ENCODE peak calls at places on chromosome 12, in five cellular contexts. W is HL-60, Y is fibroblast of pulmonary artery, X is body of pancreas, U is GM20000. T is an unnamed sample.

GRCh38 chr12:131044136-131044535 is 90.4 kb downstream of the ADGRD1 start:
- DNase-seq in W (no peak), X (no peak), Y (no peak), U (no peak), T (no peak)

GRCh38 chr12:18837025-18837424 is 99.1 kb downstream of the CAPZA3 start:
- DNase-seq in U (no peak), W (no peak), X (peak), Y (peak), T (peak)

GRCh38 chr12:93990832-93991748 is 157.3 kb upstream of the PLXNC1 start:
- DNase-seq in X (peak), W (no peak), U (no peak), Y (peak), T (peak)

GRCh38 chr12:105738036-105738435 is 400.7 kb downstream of the NUAK1 start:
- DNase-seq in W (no peak), Y (peak), X (no peak), U (no peak), T (peak)

GRCh38 chr12:131038961-131039360 is 85.3 kb downstream of the ADGRD1 start:
- DNase-seq in Y (no peak), X (no peak), W (no peak), U (no peak), T (no peak)

GRCh38 chr12:53234236-53234635 is 2.2 kb upstream of the RARG start:
- DNase-seq in Y (no peak), X (no peak), W (no peak), U (no peak), T (no peak)

GRCh38 chr12:79203103-79203502 is 338.5 kb downstream of the SYT1 start:
- DNase-seq in Y (no peak), W (no peak), X (no peak), U (no peak), T (no peak)

GRCh38 chr12:125467363-125467762 is 402.1 kb downstream of the AACS start:
- DNase-seq in Y (no peak), X (no peak), W (no peak), U (no peak), T (no peak)

GRCh38 chr12:120618954-120619615 is 21.3 kb upstream of the CABP1 start:
- DNase-seq in X (no peak), W (no peak), U (no peak), Y (no peak), T (no peak)

GRCh38 chr12:94595152-94595551 is 55.2 kb downstream of the TMCC3 start:
- DNase-seq in W (no peak), U (no peak), Y (no peak), X (no peak), T (no peak)

GRCh38 chr12:117718559-117718958 is 250.2 kb downstream of the KSR2 start:
- DNase-seq in U (no peak), W (no peak), X (no peak), Y (no peak), T (no peak)

GRCh38 chr12:46523863-46524770 is 151.5 kb upstream of the SLC38A2 start:
- DNase-seq in U (no peak), X (no peak), Y (peak), W (no peak), T (peak)

GRCh38 chr12:70260610-70261009 is 17.4 kb downstream of the CNOT2 start:
- DNase-seq in X (no peak), Y (no peak), W (no peak), U (peak), T (no peak)

GRCh38 chr12:108107293-108107692 is 21.8 kb upstream of the WSCD2 start:
- DNase-seq in X (no peak), U (no peak), Y (no peak), W (no peak), T (no peak)

GRCh38 chr12:48084066-48084465 is 21.8 kb downstream of the SENP1 start:
- DNase-seq in U (no peak), W (no peak), X (no peak), Y (peak), T (peak)

GRCh38 chr12:41034686-41035085 is 153.4 kb upstream of the PDZRN4 start:
- DNase-seq in X (no peak), Y (no peak), W (no peak), U (no peak), T (no peak)

GRCh38 chr12:130480887-130481286 is 143.2 kb downstream of the PIWIL1 start:
- DNase-seq in W (no peak), Y (no peak), U (no peak), X (no peak), T (no peak)

GRCh38 chr12:90216815-90217214 is 508.2 kb upstream of the ATP2B1 start:
- DNase-seq in W (peak), Y (peak), X (peak), U (no peak), T (peak)

GRCh38 chr12:129052373-129052772 is 199.1 kb downstream of the GLT1D1 start:
- DNase-seq in Y (no peak), U (no peak), W (no peak), X (no peak), T (no peak)

GRCh38 chr12:52010152-52010622 is 3.4 kb downstream of the TAMALIN start:
- DNase-seq in Y (peak), U (no peak), X (peak), W (no peak), T (peak)

GRCh38 chr12:47397664-47398281 is 308.1 kb downstream of the RPAP3 start:
- DNase-seq in Y (peak), U (peak), X (peak), W (no peak), T (peak)

GRCh38 chr12:110776410-110776809 is 33.7 kb upstream of the PPP1CC start:
- DNase-seq in X (no peak), Y (no peak), U (peak), W (no peak), T (no peak)

GRCh38 chr12:119115296-119115905 is 63.3 kb upstream of the HSPB8 start:
- DNase-seq in W (peak), U (peak), Y (peak), X (peak), T (peak)
- TF ChIP-seq CTCF in W (peak), U (peak), Y (peak), X (peak), T (peak)

GRCh38 chr12:59431266-59431665 is 164.6 kb upstream of the SLC16A7 start:
- DNase-seq in X (no peak), U (no peak), W (no peak), Y (peak), T (peak)
- TF ChIP-seq CTCF in X (peak), U (no peak), W (no peak), Y (peak), T (no peak)

DNA sequence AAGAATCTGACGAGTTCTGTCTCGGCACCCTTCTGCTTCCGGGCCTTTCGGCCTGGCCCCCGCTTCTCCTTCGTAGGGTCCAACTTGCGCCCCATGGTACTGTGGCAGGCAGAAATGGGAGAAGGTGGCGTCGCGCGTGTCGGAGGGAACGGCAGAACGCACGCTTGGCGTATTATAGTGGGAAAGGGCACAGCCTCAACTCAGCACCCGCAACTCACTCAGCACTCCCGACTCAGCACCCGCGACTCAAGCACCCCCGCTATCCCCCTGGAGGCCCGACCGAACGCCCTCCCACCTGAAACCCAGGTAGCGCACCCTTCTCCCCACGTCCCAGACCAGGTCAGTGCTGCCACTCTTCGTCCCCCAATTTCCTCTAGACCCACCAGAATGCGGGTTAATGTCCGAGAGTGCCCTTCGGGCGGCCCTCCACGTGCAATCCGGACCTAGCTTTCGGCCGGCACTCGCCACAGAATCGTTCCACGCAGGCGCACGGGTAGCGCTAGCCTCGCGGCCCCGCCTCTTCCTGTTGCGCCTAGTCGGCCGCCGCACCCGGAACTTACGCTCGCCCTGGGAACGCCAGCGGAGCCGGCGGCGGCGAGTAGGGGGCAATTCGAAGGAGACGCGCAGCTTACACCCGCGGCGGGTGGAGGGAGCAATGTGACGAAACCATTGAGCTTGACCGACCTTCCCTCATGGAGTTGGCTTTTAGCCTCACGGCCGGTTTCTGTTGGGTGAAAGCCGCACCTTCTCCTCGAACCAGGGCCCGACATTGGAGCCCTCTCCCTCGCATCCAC is at the start of gene NOP2:
- DNase-seq in U (peak), Y (peak), X (peak), W (peak), T (peak)
- TF ChIP-seq CTCF in U (no peak), Y (no peak), X (no peak), W (no peak), T (no peak)

DNA sequence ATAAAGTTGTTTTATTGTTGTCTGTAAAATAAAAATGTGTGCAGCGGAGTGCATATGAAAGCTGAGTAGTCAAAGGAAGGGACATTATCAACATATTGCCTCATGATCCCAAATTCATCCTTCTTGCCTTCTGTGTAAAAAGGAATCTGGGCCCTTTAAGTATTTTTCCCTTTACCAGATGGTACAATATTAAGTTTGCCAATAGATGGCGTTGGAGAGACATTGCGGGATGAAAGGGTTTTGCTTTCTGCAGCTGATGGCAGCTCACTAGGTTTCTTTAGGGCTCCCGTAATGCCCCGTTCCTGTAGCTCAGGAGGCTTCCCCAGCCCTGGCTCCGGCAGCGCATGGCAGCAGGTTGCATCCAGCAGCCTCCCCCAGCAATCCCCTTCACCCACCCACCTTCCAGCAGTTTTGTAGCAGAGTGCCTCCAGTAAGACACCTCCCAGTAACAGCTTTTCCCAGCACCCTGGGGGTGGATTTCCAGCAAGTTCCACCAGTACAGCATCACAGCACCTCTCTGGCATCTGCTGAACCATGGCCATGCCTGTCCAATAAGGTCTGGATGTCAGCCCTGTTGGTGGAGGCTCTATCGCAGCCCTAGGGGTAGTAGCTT is 354.4 kb downstream of the MED13L start:
- DNase-seq in X (no peak), W (no peak), U (no peak), Y (peak), T (peak)
- TF ChIP-seq CTCF in X (no peak), W (peak), U (peak), Y (peak), T (peak)

GRCh38 chr12:57498143-57498524 is 10.3 kb downstream of the MARS1 start:
- DNase-seq in U (no peak), Y (no peak), X (no peak), W (no peak), T (no peak)
- TF ChIP-seq CTCF in U (no peak), Y (no peak), X (no peak), W (no peak), T (peak)

GRCh38 chr12:50597200-50598195 is 92.7 kb downstream of the DIP2B start:
- DNase-seq in X (peak), Y (peak), U (peak), W (no peak), T (peak)
- TF ChIP-seq CTCF in X (no peak), Y (peak), U (no peak), W (no peak), T (peak)